ENCODE peak calls at places on chromosomes 4 and X, in eight cellular contexts. One of them, this sample, is unnamed.

GRCh38 chr4:158203929-158204328 is 6.4 kb upstream of the TMEM144 start:
- DNase-seq in Caki2: no peak
- DNase-seq in SK-N-DZ: no peak
- DNase-seq in NCI-H1105 treated with DMSO at 0.1 percent for 48 hours: no peak
- DNase-seq in AG08396: no peak
- DNase-seq in effector memory CD8-positive, alpha-beta T cell: no peak
- DNase-seq in progenitor cell of endocrine pancreas: no peak
- DNase-seq in M059J: no peak
- DNase-seq in this sample: no peak

GRCh38 chrX:22220941-22221340 is 51.8 kb upstream of the CBLL2 start:
- DNase-seq in Caki2: no peak
- DNase-seq in SK-N-DZ: no peak
- DNase-seq in NCI-H1105 treated with DMSO at 0.1 percent for 48 hours: no peak
- DNase-seq in AG08396: peak
- DNase-seq in effector memory CD8-positive, alpha-beta T cell: no peak
- DNase-seq in progenitor cell of endocrine pancreas: no peak
- DNase-seq in M059J: peak
- DNase-seq in this sample: no peak

GRCh38 chrX:10016516-10017132 is 49.5 kb downstream of the CLDN34 start:
- DNase-seq in Caki2: no peak
- DNase-seq in SK-N-DZ: no peak
- DNase-seq in NCI-H1105 treated with DMSO at 0.1 percent for 48 hours: no peak
- DNase-seq in AG08396: no peak
- DNase-seq in effector memory CD8-positive, alpha-beta T cell: no peak
- DNase-seq in progenitor cell of endocrine pancreas: no peak
- DNase-seq in M059J: peak
- DNase-seq in this sample: no peak

GRCh38 chr4:170234800-170235199 is 145.0 kb upstream of the AADAT start:
- DNase-seq in Caki2: no peak
- DNase-seq in SK-N-DZ: no peak
- DNase-seq in NCI-H1105 treated with DMSO at 0.1 percent for 48 hours: no peak
- DNase-seq in AG08396: no peak
- DNase-seq in effector memory CD8-positive, alpha-beta T cell: no peak
- DNase-seq in progenitor cell of endocrine pancreas: no peak
- DNase-seq in M059J: no peak
- DNase-seq in this sample: no peak

GRCh38 chrX:41730101-41730500 is 6.1 kb downstream of the GPR82 start:
- DNase-seq in Caki2: no peak
- DNase-seq in SK-N-DZ: no peak
- DNase-seq in NCI-H1105 treated with DMSO at 0.1 percent for 48 hours: no peak
- DNase-seq in AG08396: no peak
- DNase-seq in effector memory CD8-positive, alpha-beta T cell: no peak
- DNase-seq in progenitor cell of endocrine pancreas: no peak
- DNase-seq in M059J: peak
- DNase-seq in this sample: no peak

GRCh38 chr4:120821986-120822385 is 100.5 kb downstream of the PRDM5 start:
- DNase-seq in Caki2: no peak
- DNase-seq in SK-N-DZ: no peak
- DNase-seq in NCI-H1105 treated with DMSO at 0.1 percent for 48 hours: no peak
- DNase-seq in AG08396: no peak
- DNase-seq in effector memory CD8-positive, alpha-beta T cell: no peak
- DNase-seq in progenitor cell of endocrine pancreas: no peak
- DNase-seq in M059J: no peak
- DNase-seq in this sample: no peak

GRCh38 chr4:8575457-8575856 is 4.7 kb upstream of the GPR78 start:
- DNase-seq in Caki2: no peak
- DNase-seq in SK-N-DZ: no peak
- DNase-seq in NCI-H1105 treated with DMSO at 0.1 percent for 48 hours: no peak
- DNase-seq in AG08396: no peak
- DNase-seq in effector memory CD8-positive, alpha-beta T cell: no peak
- DNase-seq in progenitor cell of endocrine pancreas: no peak
- DNase-seq in M059J: no peak
- DNase-seq in this sample: no peak

GRCh38 chr4:46211406-46211805 is 87.6 kb upstream of the GABRG1 start:
- DNase-seq in Caki2: no peak
- DNase-seq in SK-N-DZ: no peak
- DNase-seq in NCI-H1105 treated with DMSO at 0.1 percent for 48 hours: no peak
- DNase-seq in AG08396: no peak
- DNase-seq in effector memory CD8-positive, alpha-beta T cell: no peak
- DNase-seq in progenitor cell of endocrine pancreas: no peak
- DNase-seq in M059J: peak
- DNase-seq in this sample: no peak

GRCh38 chr4:32119907-32120306 is 1399.7 kb downstream of the PCDH7 start:
- DNase-seq in Caki2: no peak
- DNase-seq in SK-N-DZ: no peak
- DNase-seq in NCI-H1105 treated with DMSO at 0.1 percent for 48 hours: no peak
- DNase-seq in AG08396: no peak
- DNase-seq in effector memory CD8-positive, alpha-beta T cell: no peak
- DNase-seq in progenitor cell of endocrine pancreas: no peak
- DNase-seq in M059J: no peak
- DNase-seq in this sample: no peak

GRCh38 chrX:31036895-31037294 is 34.9 kb downstream of the FTHL17 start:
- DNase-seq in Caki2: peak
- DNase-seq in SK-N-DZ: peak
- DNase-seq in NCI-H1105 treated with DMSO at 0.1 percent for 48 hours: no peak
- DNase-seq in AG08396: peak
- DNase-seq in effector memory CD8-positive, alpha-beta T cell: no peak
- DNase-seq in progenitor cell of endocrine pancreas: no peak
- DNase-seq in M059J: peak
- DNase-seq in this sample: peak

GRCh38 chrX:155094468-155095061 is 23.3 kb downstream of the BRCC3 start:
- DNase-seq in Caki2: no peak
- DNase-seq in SK-N-DZ: peak
- DNase-seq in NCI-H1105 treated with DMSO at 0.1 percent for 48 hours: peak
- DNase-seq in AG08396: no peak
- DNase-seq in effector memory CD8-positive, alpha-beta T cell: peak
- DNase-seq in progenitor cell of endocrine pancreas: no peak
- DNase-seq in M059J: peak
- DNase-seq in this sample: peak

GRCh38 chr4:122537388-122538135 is 81.0 kb upstream of the IL2 start:
- DNase-seq in Caki2: no peak
- DNase-seq in SK-N-DZ: no peak
- DNase-seq in NCI-H1105 treated with DMSO at 0.1 percent for 48 hours: no peak
- DNase-seq in AG08396: no peak
- DNase-seq in effector memory CD8-positive, alpha-beta T cell: no peak
- DNase-seq in progenitor cell of endocrine pancreas: no peak
- DNase-seq in M059J: no peak
- DNase-seq in this sample: no peak

GRCh38 chr4:8699063-8699385 is 106.5 kb downstream of the CPZ start:
- DNase-seq in Caki2: no peak
- DNase-seq in SK-N-DZ: no peak
- DNase-seq in NCI-H1105 treated with DMSO at 0.1 percent for 48 hours: no peak
- DNase-seq in AG08396: no peak
- DNase-seq in effector memory CD8-positive, alpha-beta T cell: no peak
- DNase-seq in progenitor cell of endocrine pancreas: no peak
- DNase-seq in M059J: no peak
- DNase-seq in this sample: no peak

GRCh38 chr4:6493668-6494304 is 21.4 kb upstream of the PPP2R2C start:
- DNase-seq in Caki2: no peak
- DNase-seq in SK-N-DZ: no peak
- DNase-seq in NCI-H1105 treated with DMSO at 0.1 percent for 48 hours: peak
- DNase-seq in AG08396: no peak
- DNase-seq in effector memory CD8-positive, alpha-beta T cell: no peak
- DNase-seq in progenitor cell of endocrine pancreas: no peak
- DNase-seq in M059J: peak
- DNase-seq in this sample: no peak

GRCh38 chrX:86047174-86047991 is at the start of gene CHM:
- DNase-seq in Caki2: peak
- DNase-seq in SK-N-DZ: peak
- DNase-seq in NCI-H1105 treated with DMSO at 0.1 percent for 48 hours: no peak
- DNase-seq in AG08396: peak
- DNase-seq in effector memory CD8-positive, alpha-beta T cell: peak
- DNase-seq in progenitor cell of endocrine pancreas: peak
- DNase-seq in M059J: peak
- DNase-seq in this sample: peak

GRCh38 chr4:140089216-140089615 is 64.8 kb downstream of the MAML3 start:
- DNase-seq in Caki2: no peak
- DNase-seq in SK-N-DZ: no peak
- DNase-seq in NCI-H1105 treated with DMSO at 0.1 percent for 48 hours: no peak
- DNase-seq in AG08396: no peak
- DNase-seq in effector memory CD8-positive, alpha-beta T cell: no peak
- DNase-seq in progenitor cell of endocrine pancreas: no peak
- DNase-seq in M059J: no peak
- DNase-seq in this sample: no peak

GRCh38 chrX:53686151-53686885 is at the start of gene HUWE1:
- DNase-seq in Caki2: peak
- DNase-seq in SK-N-DZ: peak
- DNase-seq in NCI-H1105 treated with DMSO at 0.1 percent for 48 hours: peak
- DNase-seq in AG08396: peak
- DNase-seq in effector memory CD8-positive, alpha-beta T cell: peak
- DNase-seq in progenitor cell of endocrine pancreas: peak
- DNase-seq in M059J: peak
- DNase-seq in this sample: peak

GRCh38 chr4:72209600-72209999 is 177.8 kb downstream of the NPFFR2 start:
- DNase-seq in Caki2: no peak
- DNase-seq in SK-N-DZ: no peak
- DNase-seq in NCI-H1105 treated with DMSO at 0.1 percent for 48 hours: no peak
- DNase-seq in AG08396: no peak
- DNase-seq in effector memory CD8-positive, alpha-beta T cell: no peak
- DNase-seq in progenitor cell of endocrine pancreas: no peak
- DNase-seq in M059J: no peak
- DNase-seq in this sample: no peak

GRCh38 chr4:94412019-94413017 is 39.4 kb upstream of the PDLIM5 start:
- DNase-seq in Caki2: peak
- DNase-seq in SK-N-DZ: no peak
- DNase-seq in NCI-H1105 treated with DMSO at 0.1 percent for 48 hours: peak
- DNase-seq in AG08396: peak
- DNase-seq in effector memory CD8-positive, alpha-beta T cell: no peak
- DNase-seq in progenitor cell of endocrine pancreas: no peak
- DNase-seq in M059J: peak
- DNase-seq in this sample: no peak